ENCODE peak calls at places on chromosomes 1 and 21, in seven cellular contexts. B is fibroblast of mammary gland, O is AG09319, X is tibial artery, T is heart left ventricle, G is cardiac fibroblast, M is GM12865. Z is an unnamed sample.

GRCh38 chr1:54701066-54701465 is 14.6 kb upstream of the TTC4 start:
- DNase-seq in B (no peak), O (no peak), X (no peak), T (no peak), G (no peak), M (no peak), Z (no peak)

GRCh38 chr1:204672482-204673216 is 12.9 kb downstream of the LRRN2 start:
- DNase-seq in B (no peak), O (no peak), X (peak; percentile 32), T (no peak), G (no peak), M (no peak), Z (no peak)

GRCh38 chr1:168340796-168341510 is 60.3 kb downstream of the TBX19 start:
- DNase-seq in B (no peak), O (no peak), X (no peak), T (no peak), G (no peak), M (peak; percentile 49), Z (no peak)

GRCh38 chr1:191585095-191585494 is 573.2 kb upstream of the RGS18 start:
- DNase-seq in B (no peak), O (no peak), X (no peak), T (no peak), G (no peak), M (no peak), Z (no peak)

GRCh38 chr1:222754386-222755139 is 17.6 kb downstream of the FAM177B start:
- DNase-seq in B (peak; percentile 97), O (peak; percentile 99), X (peak; percentile 73), T (peak; percentile 68), G (peak; percentile 92), M (no peak), Z (no peak)

GRCh38 chr1:201399352-201400126 is 415 bp upstream of the LAD1 start:
- DNase-seq in B (no peak), O (no peak), X (no peak), T (no peak), G (no peak), M (no peak), Z (no peak)

GRCh38 chr1:166920561-166921475 is 44.8 kb upstream of the TADA1 start:
- DNase-seq in B (no peak), O (no peak), X (no peak), T (peak; percentile 38), G (no peak), M (no peak), Z (peak; percentile 43)

GRCh38 chr21:41387824-41388223 is 26.0 kb downstream of the MX2 start:
- DNase-seq in B (no peak), O (no peak), X (peak; percentile 31), T (no peak), G (no peak), M (no peak), Z (no peak)

GRCh38 chr1:156421062-156421938 is 52.3 kb downstream of the RHBG start:
- DNase-seq in B (peak; percentile 64), O (no peak), X (peak; percentile 80), T (peak; percentile 72), G (peak; percentile 70), M (peak; percentile 90), Z (peak; percentile 97)

GRCh38 chr1:19854866-19855265 is 27.3 kb upstream of the OTUD3 start:
- DNase-seq in B (no peak), O (no peak), X (no peak), T (no peak), G (no peak), M (no peak), Z (no peak)

GRCh38 chr1:243520831-243521230 is 265.0 kb downstream of the SDCCAG8 start:
- DNase-seq in B (no peak), O (no peak), X (no peak), T (no peak), G (no peak), M (no peak), Z (no peak)

GRCh38 chr1:35603941-35604340 is 30.8 kb downstream of the TFAP2E start:
- DNase-seq in B (no peak), O (no peak), X (no peak), T (no peak), G (no peak), M (no peak), Z (no peak)

DNA sequence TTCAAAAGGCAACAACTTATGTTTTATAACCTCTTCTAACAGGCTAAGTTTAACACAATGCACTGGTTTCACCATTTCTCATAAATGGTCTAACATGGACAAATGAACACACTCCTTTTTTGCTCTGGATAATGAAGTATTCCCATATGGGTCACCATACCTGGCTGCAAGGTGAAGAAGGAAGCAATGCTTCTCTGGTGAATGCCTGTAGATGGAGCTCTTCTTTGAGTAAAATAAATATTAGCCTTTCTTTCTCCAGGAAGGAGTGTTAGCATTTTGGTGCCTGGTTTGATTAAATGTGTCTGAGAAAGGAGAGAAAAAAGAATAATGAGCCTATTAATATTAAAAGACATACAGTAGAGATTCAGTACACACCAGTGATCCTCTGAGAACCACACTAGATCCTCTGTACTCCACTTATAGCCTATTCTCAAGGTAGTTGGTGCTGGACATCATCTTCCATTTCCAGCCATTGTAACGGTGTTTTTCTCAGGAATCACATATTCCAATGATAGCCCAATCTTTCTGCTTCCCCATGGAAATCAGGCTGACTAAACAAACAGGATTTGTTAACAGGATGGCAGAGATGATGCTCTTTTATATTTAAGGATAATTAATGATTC is 17.6 kb downstream of the MTFR1L start:
- DNase-seq in B (no peak), O (no peak), X (no peak), T (no peak), G (peak; percentile 17), M (no peak), Z (no peak)
- TF ChIP-seq CTCF in B (peak; percentile 36), O (peak; percentile 14), X (no peak), T (no peak), G (peak; percentile 27), M (peak; percentile 21), Z (peak; percentile 36)

DNA sequence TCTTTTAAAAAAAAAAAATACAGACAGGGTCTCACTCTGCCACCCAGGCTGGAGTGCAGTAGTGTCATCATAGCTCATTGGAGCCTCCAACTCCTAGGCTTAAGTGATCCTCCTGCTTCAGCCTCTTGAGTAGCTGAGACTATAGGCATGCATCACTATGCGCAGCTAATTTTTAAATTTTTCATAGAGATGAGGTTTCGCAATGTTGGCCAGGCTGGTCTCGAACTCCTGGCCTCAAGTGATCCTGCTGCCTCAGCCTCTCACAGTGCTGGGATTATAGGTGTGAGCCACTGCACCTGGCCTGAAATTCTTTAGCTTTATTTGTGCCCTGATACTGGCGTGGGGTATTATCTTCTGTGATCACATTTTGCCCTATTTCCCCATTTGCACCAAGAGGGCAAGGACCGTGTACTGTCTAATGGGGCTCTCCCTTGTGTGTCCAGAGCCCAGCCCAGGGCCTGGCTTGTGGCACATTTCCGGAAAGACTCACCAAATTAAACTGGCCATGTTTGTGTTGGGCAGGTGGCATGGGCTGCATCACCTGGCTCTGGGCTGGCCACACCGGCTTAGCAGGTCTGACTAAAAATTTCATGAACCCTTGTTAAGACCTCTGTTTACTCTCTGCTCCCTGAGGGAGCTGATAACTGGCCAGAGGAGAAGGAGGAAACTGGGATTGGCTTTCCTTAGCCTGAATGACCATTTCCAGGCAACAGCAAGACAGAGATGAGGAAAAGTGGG is 32.2 kb downstream of the TRIM62 start:
- DNase-seq in B (no peak), O (no peak), X (no peak), T (no peak), G (no peak), M (no peak), Z (no peak)
- TF ChIP-seq CTCF in B (no peak), O (no peak), X (no peak), T (no peak), G (no peak), M (no peak), Z (no peak)

GRCh38 chr1:12760256-12760795 is 13.2 kb upstream of the PRAMEF12 start:
- DNase-seq in B (no peak), O (no peak), X (no peak), T (no peak), G (no peak), M (peak; percentile 9), Z (no peak)
- TF ChIP-seq CTCF in B (no peak), O (no peak), X (no peak), T (no peak), G (no peak), M (peak; percentile 27), Z (no peak)

DNA sequence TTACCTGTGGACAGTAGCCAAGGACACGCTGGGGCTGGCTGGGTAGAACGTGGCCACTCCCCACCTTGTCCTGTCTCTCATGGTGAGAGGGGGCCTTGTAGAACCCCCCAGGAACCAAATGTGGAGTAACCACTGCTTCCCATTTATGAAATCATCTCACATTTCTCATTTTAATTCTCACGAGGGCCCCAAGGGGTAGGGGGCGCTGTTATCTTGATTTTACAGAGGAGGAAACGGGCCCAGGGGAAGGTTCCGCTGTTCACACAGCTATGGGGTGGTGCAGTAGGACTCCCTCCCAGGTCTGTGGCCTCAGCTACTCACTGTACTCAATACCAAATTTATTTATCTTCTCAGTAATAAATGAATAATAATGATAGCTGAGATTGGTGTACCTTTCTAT is 5.5 kb downstream of the SMPDL3B start:
- DNase-seq in B (peak; percentile 24), O (no peak), X (no peak), T (peak; percentile 48), G (peak; percentile 47), M (peak; percentile 58), Z (peak; percentile 74)
- TF ChIP-seq CTCF in B (peak; percentile 33), O (peak; percentile 28), X (peak; percentile 17), T (peak; percentile 22), G (peak; percentile 39), M (peak; percentile 39), Z (peak; percentile 33)

DNA sequence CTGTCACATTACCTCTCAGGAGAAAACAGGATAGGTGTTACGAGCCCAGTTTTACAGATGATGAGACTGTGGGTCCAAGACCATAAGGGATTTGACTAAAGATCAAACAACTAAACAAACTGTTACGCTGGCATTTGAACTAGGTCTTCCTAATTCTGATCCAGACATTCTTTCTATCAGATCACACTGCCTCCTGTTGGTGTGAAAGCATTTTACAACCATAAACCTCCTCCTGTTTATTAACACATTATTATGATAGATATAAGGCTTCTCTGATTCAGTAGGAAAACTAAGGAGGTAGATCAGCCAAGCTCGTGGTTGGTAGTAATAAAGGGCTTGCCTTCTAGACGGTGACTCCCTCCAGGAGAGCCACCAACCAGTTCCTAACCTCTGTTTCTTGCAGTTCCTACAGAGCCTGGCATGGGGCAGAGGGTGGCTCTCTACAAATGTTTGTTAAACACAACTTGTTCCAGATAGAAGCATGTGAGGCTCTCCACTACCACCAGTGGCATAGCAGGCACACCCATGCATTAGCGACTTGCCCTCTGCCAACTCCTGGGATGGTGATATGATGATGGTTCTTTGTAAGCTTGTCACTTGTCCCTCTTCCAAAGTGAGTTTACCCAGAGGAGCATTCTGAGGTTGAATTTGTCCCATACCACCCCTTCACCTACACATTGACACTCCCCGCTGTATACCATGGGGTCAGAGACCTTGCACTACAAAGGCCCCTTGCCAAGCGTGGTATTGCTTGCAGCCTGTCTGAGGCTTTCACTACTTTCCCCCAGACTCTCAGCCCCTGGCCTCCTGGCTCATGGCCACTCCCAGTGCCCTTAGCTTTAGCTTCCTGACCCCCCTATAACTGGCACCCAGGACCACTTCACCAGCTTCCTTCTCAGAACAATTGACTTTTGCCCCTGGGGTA is 96.4 kb upstream of the HOOK1 start:
- DNase-seq in B (peak; percentile 30), O (no peak), X (no peak), T (no peak), G (peak; percentile 34), M (peak; percentile 5), Z (no peak)
- TF ChIP-seq CTCF in B (peak; percentile 28), O (no peak), X (peak; percentile 38), T (peak; percentile 35), G (peak; percentile 32), M (peak; percentile 18), Z (peak; percentile 14)